ENCODE peak calls at places on chromosome 9, in six cellular contexts. J is DMS153; H is endothelial cell; Z is CD4-positive, alpha-beta T cell; N is WERI-Rb-1; P is SHP77. T is an unnamed sample.

GRCh38 chr9:135512241-135512603 is 9.0 kb upstream of the LCN1 start:
- DNase-seq in J (no peak), H (no peak), Z (no peak), N (no peak), P (no peak), T (peak)

GRCh38 chr9:137404971-137405584 is 17.9 kb downstream of the EXD3 start:
- DNase-seq in J (no peak), H (no peak), Z (no peak), N (no peak), P (no peak), T (no peak)

GRCh38 chr9:136437839-136438547 is 1.7 kb downstream of the INPP5E start:
- DNase-seq in J (no peak), H (no peak), Z (peak), N (no peak), P (no peak), T (no peak)

GRCh38 chr9:7075154-7075553 is 317.4 kb downstream of the KDM4C start:
- DNase-seq in J (no peak), H (no peak), Z (no peak), N (no peak), P (no peak), T (no peak)

GRCh38 chr9:109861918-109862317 is 81.9 kb downstream of the PALM2AKAP2 start:
- DNase-seq in J (no peak), H (no peak), Z (no peak), N (no peak), P (no peak), T (no peak)

GRCh38 chr9:137374131-137374845 is 48.7 kb downstream of the EXD3 start:
- DNase-seq in J (no peak), H (no peak), Z (no peak), N (peak), P (no peak), T (no peak)

GRCh38 chr9:135184158-135184557 is 96.7 kb downstream of the OLFM1 start:
- DNase-seq in J (no peak), H (no peak), Z (no peak), N (no peak), P (no peak), T (no peak)

GRCh38 chr9:129681924-129682323 is 16.5 kb downstream of the PRRX2 start:
- DNase-seq in J (no peak), H (no peak), Z (no peak), N (no peak), P (no peak), T (no peak)

GRCh38 chr9:32741706-32742105 is 41.6 kb upstream of the TMEM215 start:
- DNase-seq in J (no peak), H (no peak), Z (no peak), N (no peak), P (peak), T (no peak)

GRCh38 chr9:88187631-88188030 is 49.4 kb upstream of the SPATA31C2 start:
- DNase-seq in J (no peak), H (no peak), Z (no peak), N (no peak), P (no peak), T (no peak)

GRCh38 chr9:70589571-70590263 is 175.3 kb upstream of the KLF9 start:
- DNase-seq in J (no peak), H (no peak), Z (no peak), N (no peak), P (no peak), T (no peak)

GRCh38 chr9:13437898-13438297 is 158.4 kb upstream of the MPDZ start:
- DNase-seq in J (no peak), H (no peak), Z (no peak), N (no peak), P (no peak), T (no peak)

GRCh38 chr9:4639420-4639819 is 22.7 kb upstream of the PLPP6 start:
- DNase-seq in J (no peak), H (no peak), Z (no peak), N (no peak), P (no peak), T (no peak)

GRCh38 chr9:70502690-70503089 is 88.2 kb upstream of the KLF9 start:
- DNase-seq in J (no peak), H (no peak), Z (no peak), N (no peak), P (no peak), T (no peak)

GRCh38 chr9:92480332-92480771 is 2.0 kb downstream of the ASPN start:
- DNase-seq in J (no peak), H (no peak), Z (no peak), N (no peak), P (no peak), T (no peak)

GRCh38 chr9:83477571-83477970 is 60.6 kb downstream of the FRMD3 start:
- DNase-seq in J (no peak), H (no peak), Z (no peak), N (no peak), P (no peak), T (no peak)

GRCh38 chr9:21788752-21789151 is 13.7 kb upstream of the MTAP start:
- DNase-seq in J (no peak), H (no peak), Z (no peak), N (no peak), P (no peak), T (no peak)

GRCh38 chr9:98726735-98727134 is 18.0 kb upstream of the GABBR2 start:
- DNase-seq in J (no peak), H (no peak), Z (no peak), N (peak), P (no peak), T (no peak)

GRCh38 chr9:445033-445432 is 230.4 kb downstream of the DOCK8 start:
- DNase-seq in J (no peak), H (no peak), Z (no peak), N (no peak), P (no peak), T (no peak)

T was measured in ecto neural progenitor cell.